ENCODE peak calls at places on chromosomes 11 and 22, in eight cellular contexts. P, X, M, T, G, C, O and W are unnamed samples.

GRCh38 chr22:38075961-38076360 is 8.0 kb downstream of the SLC16A8 start:
- DNase-seq in M (no peak), P (no peak), O (no peak), T (no peak), G (no peak), C (no peak), X (no peak), W (no peak)

GRCh38 chr11:92810423-92810822 is 159.0 kb upstream of the MTNR1B start:
- DNase-seq in O (no peak), M (no peak), T (no peak), G (no peak), X (no peak), C (no peak), P (no peak), W (no peak)

GRCh38 chr11:23569547-23569946 is 709.3 kb upstream of the CCDC179 start:
- DNase-seq in M (no peak), G (no peak), X (no peak), P (no peak), C (no peak), O (no peak), T (no peak), W (no peak)

GRCh38 chr11:12397953-12398352 is 20.6 kb downstream of the PARVA start:
- DNase-seq in T (no peak), M (peak; percentile 98), X (peak; percentile 69), G (no peak), C (no peak), O (peak; percentile 44), P (peak; percentile 93), W (no peak)

GRCh38 chr11:32029721-32030120 is 61.2 kb upstream of the RCN1 start:
- DNase-seq in T (no peak), C (no peak), G (no peak), O (no peak), P (no peak), X (no peak), M (no peak), W (no peak)

GRCh38 chr11:33391893-33392251 is 134.7 kb downstream of the HIPK3 start:
- DNase-seq in M (no peak), T (no peak), O (no peak), P (peak; percentile 23), X (no peak), C (no peak), G (no peak), W (no peak)

GRCh38 chr11:10388096-10388495 is 67.0 kb upstream of the AMPD3 start:
- DNase-seq in T (no peak), P (no peak), X (no peak), O (no peak), C (no peak), G (no peak), M (no peak), W (no peak)

GRCh38 chr22:42920101-42920820 is 63.2 kb upstream of the ARFGAP3 start:
- DNase-seq in P (peak; percentile 89), T (no peak), M (no peak), C (no peak), O (no peak), X (no peak), G (peak; percentile 54), W (no peak)

GRCh38 chr22:25482868-25483639 is 81.4 kb upstream of the GRK3 start:
- DNase-seq in X (no peak), C (no peak), O (no peak), T (no peak), P (no peak), G (no peak), M (no peak), W (peak; percentile 58)

GRCh38 chr11:60005360-60005759 is 11.6 kb upstream of the OOSP4B start:
- DNase-seq in T (no peak), M (no peak), C (no peak), G (no peak), P (no peak), X (no peak), O (no peak), W (no peak)
- H3K9me3 ChIP-seq in T (no peaks in the 10 kb centered on the region), M (no peaks in the 10 kb centered on the region), C (no peaks in the 10 kb centered on the region), G (no peaks in the 10 kb centered on the region), P (no peaks in the 10 kb centered on the region), X (no peaks in the 10 kb centered on the region), O (no peaks in the 10 kb centered on the region), W (no peaks in the 10 kb centered on the region)

GRCh38 chr11:79447039-79447438 is 6.2 kb upstream of the TENM4 start:
- DNase-seq in T (no peak), X (no peak), G (no peak), C (no peak), P (no peak), M (no peak), O (no peak), W (no peak)
- H3K9me3 ChIP-seq in T (no peaks in the 10 kb centered on the region), X (no peaks in the 10 kb centered on the region), G (no peaks in the 10 kb centered on the region), C (no peaks in the 10 kb centered on the region), P (no peaks in the 10 kb centered on the region), M (no peaks in the 10 kb centered on the region), O (no peaks in the 10 kb centered on the region), W (no peaks in the 10 kb centered on the region)

GRCh38 chr22:47805394-47805935 is 1043.0 kb downstream of the TBC1D22A start:
- DNase-seq in G (no peak), M (no peak), P (no peak), T (no peak), X (no peak), O (no peak), C (peak; percentile 13), W (no peak)

GRCh38 chr22:47806894-47807293 is 1044.4 kb downstream of the TBC1D22A start:
- DNase-seq in X (no peak), C (peak; percentile 14), M (no peak), T (no peak), P (no peak), G (no peak), O (no peak), W (no peak)

GRCh38 chr22:47808886-47809620 is 1046.6 kb downstream of the TBC1D22A start:
- DNase-seq in C (peak; percentile 17), T (no peak), O (no peak), X (no peak), P (no peak), M (no peak), G (no peak), W (no peak)

GRCh38 chr22:47808236-47808845 is 1045.9 kb downstream of the TBC1D22A start:
- DNase-seq in C (peak; percentile 43), G (no peak), O (no peak), M (no peak), P (no peak), X (no peak), T (no peak), W (no peak)

GRCh38 chr22:47807506-47807905 is 1045.1 kb downstream of the TBC1D22A start:
- DNase-seq in X (no peak), O (no peak), P (no peak), T (no peak), M (no peak), G (no peak), C (peak; percentile 17), W (no peak)
- H3K9me3 ChIP-seq in X (no peaks in the 10 kb centered on the region), O (no peaks in the 10 kb centered on the region), P (no peaks in the 10 kb centered on the region), T (no peaks in the 10 kb centered on the region), M (no peaks in the 10 kb centered on the region), G (peaks cover 15% of the 10 kb centered on the region), C (no peaks in the 10 kb centered on the region), W (no peaks in the 10 kb centered on the region)

DNA sequence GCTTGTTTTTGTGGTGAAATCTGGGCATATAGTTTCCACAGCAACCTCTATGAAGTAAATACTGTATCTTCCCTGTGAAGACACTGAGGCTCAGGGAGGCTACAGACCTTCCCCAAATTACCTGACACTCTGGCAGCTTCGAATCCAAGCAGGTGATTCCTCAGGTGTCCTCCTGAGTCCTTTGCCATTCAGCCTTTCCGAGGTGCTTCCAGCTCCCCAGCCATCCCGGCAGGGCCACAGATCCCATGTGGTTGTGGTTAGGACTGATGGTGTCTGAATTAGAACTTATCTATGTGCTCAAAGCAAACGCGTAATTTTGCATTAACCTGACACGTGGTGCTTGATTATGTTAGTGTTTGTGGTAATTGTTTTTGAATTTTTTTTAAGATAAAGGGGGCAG is 785.6 kb downstream of the BRD1 start:
- DNase-seq in O (no peak), T (no peak), G (no peak), P (no peak), X (no peak), C (no peak), M (no peak), W (no peak)
- H3K9me3 ChIP-seq in O (no peaks in the 10 kb centered on the region), T (no peaks in the 10 kb centered on the region), G (no peaks in the 10 kb centered on the region), P (no peaks in the 10 kb centered on the region), X (no peaks in the 10 kb centered on the region), C (no peaks in the 10 kb centered on the region), M (no peaks in the 10 kb centered on the region), W (no peaks in the 10 kb centered on the region)

GRCh38 chr22:49201046-49201970 is 626.4 kb downstream of the BRD1 start:
- DNase-seq in T (no peak), C (peak; percentile 25), G (peak; percentile 56), O (no peak), X (no peak), M (no peak), P (no peak), W (peak; percentile 25)
- H3K9me3 ChIP-seq in T (no peaks in the 10 kb centered on the region), C (no peaks in the 10 kb centered on the region), G (no peaks in the 10 kb centered on the region), O (peaks cover under 1% of the 10 kb centered on the region), X (no peaks in the 10 kb centered on the region), M (no peaks in the 10 kb centered on the region), P (no peaks in the 10 kb centered on the region), W (no peaks in the 10 kb centered on the region)

GRCh38 chr11:121048464-121049233 is 24.7 kb downstream of the TBCEL start:
- DNase-seq in P (no peak), T (no peak), O (no peak), C (no peak), G (no peak), M (no peak), X (no peak), W (no peak)

GRCh38 chr11:121042296-121042695 is 18.4 kb downstream of the TBCEL start:
- DNase-seq in O (no peak), X (no peak), M (no peak), G (no peak), P (no peak), C (no peak), T (no peak), W (no peak)

GRCh38 chr11:121053244-121053643 is 29.3 kb downstream of the TBCEL start:
- DNase-seq in T (no peak), O (no peak), P (no peak), C (no peak), G (no peak), M (no peak), X (no peak), W (no peak)

GRCh38 chr11:121047926-121048325 is 24.0 kb downstream of the TBCEL start:
- DNase-seq in P (no peak), T (no peak), O (no peak), X (no peak), G (no peak), C (no peak), M (no peak), W (no peak)
- H3K9me3 ChIP-seq in P (no peaks in the 10 kb centered on the region), T (no peaks in the 10 kb centered on the region), O (no peaks in the 10 kb centered on the region), X (no peaks in the 10 kb centered on the region), G (no peaks in the 10 kb centered on the region), C (peaks cover 6% of the 10 kb centered on the region), M (no peaks in the 10 kb centered on the region), W (no peaks in the 10 kb centered on the region)

GRCh38 chr11:99766816-99767215 is 746.1 kb downstream of the CNTN5 start:
- DNase-seq in X (no peak), O (no peak), M (no peak), P (no peak), C (no peak), G (no peak), T (no peak), W (no peak)
- H3K9me3 ChIP-seq in X (no peaks in the 10 kb centered on the region), O (no peaks in the 10 kb centered on the region), M (no peaks in the 10 kb centered on the region), P (no peaks in the 10 kb centered on the region), C (no peaks in the 10 kb centered on the region), G (peaks cover 5% of the 10 kb centered on the region), T (no peaks in the 10 kb centered on the region), W (no peaks in the 10 kb centered on the region)

GRCh38 chr22:47918276-47918928 is 1156.0 kb downstream of the TBC1D22A start:
- DNase-seq in M (no peak), T (no peak), X (no peak), G (peak; percentile 89), P (no peak), C (no peak), O (no peak), W (no peak)
- H3K9me3 ChIP-seq in M (no peaks in the 10 kb centered on the region), T (no peaks in the 10 kb centered on the region), X (no peaks in the 10 kb centered on the region), G (peaks cover 3% of the 10 kb centered on the region), P (no peaks in the 10 kb centered on the region), C (peaks cover 24% of the 10 kb centered on the region), O (peaks cover 6% of the 10 kb centered on the region), W (no peaks in the 10 kb centered on the region)